ENCODE peak calls at places on chromosome 13, in seven cellular contexts. X is AG09319; I is HS-5; U is effector memory CD4-positive, alpha-beta T cell; M is GM04503; F is AG10803; T is stimulated activated CD8-positive, alpha-beta memory T cell treated with anti-CD3 and anti-CD28 coated beads, Interleukin-15, amount 100 ng/mL, for 1 hour. Z is an unnamed sample.

GRCh38 chr13:34733720-34734119 is 208.3 kb upstream of the NBEA start:
- DNase-seq in M (peak; percentile 11), F (peak; percentile 74), X (no peak), I (no peak), U (no peak), T (no peak), Z (no peak)

GRCh38 chr13:99085139-99085845 is 107.4 kb upstream of the DOCK9 start:
- DNase-seq in F (no peak), I (no peak), M (no peak), T (no peak), U (peak; percentile 41), X (no peak), Z (no peak)

GRCh38 chr13:113053376-113053775 is 52.2 kb upstream of the F7 start:
- DNase-seq in U (no peak), I (no peak), M (no peak), T (no peak), F (no peak), X (no peak), Z (no peak)

GRCh38 chr13:54261856-54262255 is 1233.2 kb downstream of the OLFM4 start:
- DNase-seq in U (no peak), M (no peak), X (no peak), F (no peak), T (no peak), I (no peak), Z (no peak)

GRCh38 chr13:101623469-101624209 is 171.2 kb downstream of the ITGBL1 start:
- DNase-seq in X (no peak), I (no peak), F (no peak), U (no peak), M (no peak), T (no peak), Z (peak; percentile 29)

GRCh38 chr13:34515201-34515600 is 426.9 kb upstream of the NBEA start:
- DNase-seq in U (no peak), F (peak; percentile 4), T (no peak), M (no peak), I (no peak), X (no peak), Z (no peak)

GRCh38 chr13:30308548-30308947 is 1.2 kb upstream of the KATNAL1 start:
- DNase-seq in I (no peak), U (no peak), X (no peak), T (no peak), F (peak; percentile 28), M (no peak), Z (peak; percentile 31)

GRCh38 chr13:38781539-38781938 is 94.7 kb downstream of the FREM2 start:
- DNase-seq in M (no peak), I (no peak), F (no peak), X (no peak), T (no peak), U (no peak), Z (no peak)

GRCh38 chr13:113652404-113653263 is 5.4 kb downstream of the ATP4B start:
- DNase-seq in M (no peak), I (no peak), T (no peak), F (no peak), X (no peak), U (no peak), Z (no peak)

GRCh38 chr13:20127563-20128458 is 33.0 kb downstream of the GJA3 start:
- DNase-seq in F (peak; percentile 47), I (no peak), X (no peak), U (no peak), T (no peak), M (peak; percentile 10), Z (peak; percentile 4)

Z was measured in HFFc6.